ENCODE peak calls at places on chromosome 22, in four cellular contexts. V is lower lobe of right lung, A is uterus, K is WERI-Rb-1. J is an unnamed sample.

GRCh38 chr22:27159016-27159415 is 501.6 kb downstream of the MIAT start:
- DNase-seq in V (no peak), A (no peak), K (no peak), J (no peak)

GRCh38 chr22:37197451-37198289 is 9.6 kb upstream of the C1QTNF6 start:
- DNase-seq in V (peak; percentile 71), A (peak; percentile 86), K (no peak), J (peak; percentile 77)

GRCh38 chr22:28208036-28208435 is 289.0 kb upstream of the PITPNB start:
- DNase-seq in V (no peak), A (no peak), K (no peak), J (no peak)

GRCh38 chr22:37797874-37798500 is 9.7 kb upstream of the GCAT start:
- DNase-seq in V (no peak), A (no peak), K (no peak), J (no peak)

GRCh38 chr22:19412478-19412877 is 19.1 kb downstream of the HIRA start:
- DNase-seq in V (no peak), A (no peak), K (no peak), J (no peak)

GRCh38 chr22:32204856-32205722 is at the start of gene RFPL2:
- DNase-seq in V (peak; percentile 69), A (no peak), K (peak; percentile 71), J (no peak)

GRCh38 chr22:37752189-37753061 is 55.3 kb upstream of the GCAT start:
- DNase-seq in V (peak; percentile 87), A (peak; percentile 90), K (no peak), J (peak; percentile 95)

GRCh38 chr22:50625131-50625567 is 2.8 kb downstream of the ARSA start:
- DNase-seq in V (no peak), A (no peak), K (no peak), J (peak; percentile 75)

GRCh38 chr22:18110194-18110943 is at the start of gene TUBA8:
- DNase-seq in V (no peak), A (no peak), K (peak; percentile 44), J (no peak)

GRCh38 chr22:39478461-39478860 is 21.6 kb downstream of the MGAT3 start:
- DNase-seq in V (no peak), A (no peak), K (no peak), J (no peak)

GRCh38 chr22:37496651-37497599 is 10.7 kb upstream of the MFNG start:
- DNase-seq in V (no peak), A (no peak), K (peak; percentile 84), J (no peak)

GRCh38 chr22:47088480-47089145 is 326.2 kb downstream of the TBC1D22A start:
- DNase-seq in V (no peak), A (no peak), K (no peak), J (no peak)

GRCh38 chr22:36215976-36216375 is 14.4 kb upstream of the APOL4 start:
- DNase-seq in V (no peak), A (no peak), K (peak; percentile 57), J (no peak)

GRCh38 chr22:43555561-43556515 is 144.0 kb downstream of the MPPED1 start:
- DNase-seq in V (no peak), A (no peak), K (no peak), J (peak; percentile 63)

GRCh38 chr22:44182591-44183588 is 2.2 kb downstream of the PARVG start:
- DNase-seq in V (peak; percentile 88), A (no peak), K (no peak), J (peak; percentile 89)

GRCh38 chr22:22720201-22720723 is 75.8 kb downstream of the GGTLC2 start:
- DNase-seq in V (no peak), A (no peak), K (peak; percentile 71), J (no peak)

GRCh38 chr22:47138898-47139789 is 376.7 kb downstream of the TBC1D22A start:
- DNase-seq in V (no peak), A (no peak), K (peak; percentile 85), J (no peak)

GRCh38 chr22:37196539-37197450 is 8.7 kb upstream of the C1QTNF6 start:
- DNase-seq in V (peak; percentile 80), A (peak; percentile 90), K (no peak), J (peak; percentile 89)

GRCh38 chr22:24953294-24954113 is 988 bp downstream of the KIAA1671 start:
- DNase-seq in V (peak; percentile 65), A (peak; percentile 27), K (peak; percentile 47), J (peak; percentile 58)

GRCh38 chr22:44702479-44703219 is 645 bp downstream of the PRR5 start:
- DNase-seq in V (no peak), A (no peak), K (peak; percentile 62), J (no peak)

GRCh38 chr22:37472418-37473006 is 13.7 kb downstream of the MFNG start:
- DNase-seq in V (no peak), A (no peak), K (peak; percentile 70), J (no peak)

GRCh38 chr22:45997077-45997774 is 20.3 kb upstream of the WNT7B start:
- DNase-seq in V (peak; percentile 86), A (peak; percentile 88), K (peak; percentile 52), J (peak; percentile 96)

GRCh38 chr22:32911526-32911925 is 110.0 kb downstream of the TIMP3 start:
- DNase-seq in V (no peak), A (no peak), K (no peak), J (no peak)

GRCh38 chr22:45318558-45319318 is 9.0 kb downstream of the FAM118A start:
- DNase-seq in V (no peak), A (no peak), K (no peak), J (no peak)

GRCh38 chr22:25419247-25420113 is 145.0 kb upstream of the GRK3 start:
- DNase-seq in V (peak; percentile 72), A (no peak), K (no peak), J (no peak)

GRCh38 chr22:39664485-39665200 is 94.1 kb downstream of the CACNA1I start:
- DNase-seq in V (no peak), A (no peak), K (peak; percentile 31), J (no peak)

GRCh38 chr22:39985383-39986045 is 9.2 kb upstream of the FAM83F start:
- DNase-seq in V (no peak), A (no peak), K (no peak), J (no peak)

GRCh38 chr22:17241571-17242310 is 22.5 kb upstream of the ADA2 start:
- DNase-seq in V (no peak), A (no peak), K (no peak), J (peak; percentile 61)

GRCh38 chr22:40627612-40628011 is 8.9 kb downstream of the MRTFA start:
- DNase-seq in V (no peak), A (no peak), K (no peak), J (no peak)

GRCh38 chr22:25334091-25334490 is 114.7 kb downstream of the CRYBB2 start:
- DNase-seq in V (no peak), A (no peak), K (peak; percentile 93), J (no peak)

GRCh38 chr22:30201970-30202369 is 44.6 kb downstream of the LIF start:
- DNase-seq in V (no peak), A (no peak), K (no peak), J (no peak)
- H3K27ac ChIP-seq in V (peak overlapping the region; percentile 83), A (peak overlapping the region; percentile 74), K (no peak overlapping the region), J (no peak overlapping the region)

GRCh38 chr22:34855471-34855870 is 210.5 kb upstream of the ISX start:
- DNase-seq in V (no peak), A (no peak), K (no peak), J (no peak)
- H3K27ac ChIP-seq in V (no peak overlapping the region), A (no peak overlapping the region), K (no peak overlapping the region), J (no peak overlapping the region)

GRCh38 chr22:21642584-21643448 is 714 bp downstream of the SDF2L1 start:
- DNase-seq in V (peak; percentile 58), A (no peak), K (peak; percentile 83), J (peak; percentile 66)

GRCh38 chr22:21640810-21641209 is 1.3 kb upstream of the SDF2L1 start:
- DNase-seq in V (no peak), A (no peak), K (no peak), J (no peak)

GRCh38 chr22:21639359-21639758 is 2.7 kb upstream of the SDF2L1 start:
- DNase-seq in V (no peak), A (no peak), K (no peak), J (no peak)

GRCh38 chr22:21641795-21642583 is at the start of gene SDF2L1:
- DNase-seq in V (peak; percentile 99), A (peak; percentile 98), K (peak; percentile 98), J (peak; percentile 99)

DNA sequence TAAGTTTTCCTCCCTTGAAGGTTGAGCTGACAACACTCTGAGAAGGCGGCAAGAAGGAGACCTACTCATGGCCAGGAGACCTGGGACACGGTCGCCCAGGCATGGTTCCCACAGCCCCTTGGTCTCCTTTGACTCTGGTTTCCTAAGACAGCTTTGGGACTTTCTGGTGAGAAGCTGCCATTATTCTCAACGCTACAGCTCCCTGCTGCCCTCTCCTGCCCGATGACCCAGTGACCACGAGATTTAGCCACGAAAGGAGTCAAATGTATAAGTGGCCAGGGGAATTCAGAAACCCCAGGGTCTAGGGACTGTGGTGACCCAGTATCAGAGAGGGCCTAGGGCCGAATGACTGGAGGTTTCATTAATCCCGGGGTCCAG is 696 bp upstream of the SDF2L1 start:
- DNase-seq in V (peak; percentile 64), A (no peak), K (peak; percentile 72), J (no peak)
- H3K27ac ChIP-seq in V (peak overlapping the region; percentile 79), A (no peak overlapping the region), K (peak overlapping the region; percentile 67), J (peak overlapping the region; percentile 58)

GRCh38 chr22:41856484-41856883 is 23.6 kb downstream of the SREBF2 start:
- DNase-seq in V (no peak), A (no peak), K (no peak), J (no peak)
- H3K27ac ChIP-seq in V (peak overlapping the region; percentile 5), A (no peak overlapping the region), K (no peak overlapping the region), J (no peak overlapping the region)

GRCh38 chr22:31176923-31177322 is 16.9 kb downstream of the RNF185 start:
- DNase-seq in V (no peak), A (no peak), K (no peak), J (no peak)
- H3K27ac ChIP-seq in V (no peak overlapping the region), A (no peak overlapping the region), K (no peak overlapping the region), J (peak overlapping the region; percentile 67)